ENCODE peak calls at places on chromosomes 4 and X, in six cellular contexts. G is aorta, M is astrocyte of the spinal cord, F is ureter, C is endodermal cell, L is AG08396. Q is an unnamed sample.

GRCh38 chrX:48676893-48677270 is 6.7 kb upstream of the WAS start:
- DNase-seq in G (no peak), M (no peak), F (no peak), C (peak), L (no peak), Q (peak)

GRCh38 chr4:186845137-186845842 is 121.6 kb upstream of the FAT1 start:
- DNase-seq in G (peak), M (peak), F (no peak), C (no peak), L (peak), Q (no peak)

GRCh38 chr4:150224896-150225591 is 146.8 kb downstream of the DCLK2 start:
- DNase-seq in G (no peak), M (peak), F (no peak), C (peak), L (peak), Q (no peak)

GRCh38 chrX:153460826-153461225 is 9.6 kb downstream of the HAUS7 start:
- DNase-seq in G (peak), M (peak), F (no peak), C (peak), L (peak), Q (peak)

GRCh38 chr4:5887361-5888221 is 5.3 kb downstream of the CRMP1 start:
- DNase-seq in G (no peak), M (no peak), F (no peak), C (peak), L (no peak), Q (no peak)

GRCh38 chr4:94256833-94257232 is 49.2 kb downstream of the SMARCAD1 start:
- DNase-seq in G (no peak), M (no peak), F (no peak), C (no peak), L (no peak), Q (no peak)

GRCh38 chr4:174398728-174399127 is 115.0 kb downstream of the CEP44 start:
- DNase-seq in G (no peak), M (peak), F (no peak), C (no peak), L (peak), Q (no peak)

GRCh38 chrX:97229318-97229717 is 345.6 kb downstream of the RPA4 start:
- DNase-seq in G (no peak), M (no peak), F (no peak), C (no peak), L (no peak), Q (no peak)

GRCh38 chrX:31213941-31214340 is 142.1 kb upstream of the FTHL17 start:
- DNase-seq in G (no peak), M (peak), F (no peak), C (peak), L (peak), Q (no peak)

GRCh38 chr4:155953151-155954117 is at the start of gene CTSO:
- DNase-seq in G (peak), M (peak), F (peak), C (peak), L (peak), Q (peak)

GRCh38 chr4:80423553-80424224 is 88.2 kb downstream of the CFAP299 start:
- DNase-seq in G (no peak), M (no peak), F (no peak), C (no peak), L (no peak), Q (no peak)

GRCh38 chrX:153828723-153829548 is 1.4 kb downstream of the PDZD4 start:
- DNase-seq in G (no peak), M (no peak), F (no peak), C (peak), L (no peak), Q (no peak)

GRCh38 chrX:100883654-100884053 is 9.5 kb upstream of the NOX1 start:
- DNase-seq in G (no peak), M (no peak), F (no peak), C (no peak), L (no peak), Q (no peak)

GRCh38 chr4:130127297-130127696 is 1031.3 kb downstream of the C4orf33 start:
- DNase-seq in G (no peak), M (no peak), F (no peak), C (no peak), L (no peak), Q (no peak)

GRCh38 chrX:9770319-9770718 is 4.7 kb upstream of the GPR143 start:
- DNase-seq in G (no peak), M (no peak), F (no peak), C (peak), L (no peak), Q (no peak)

GRCh38 chr4:110196871-110197420 is 1.5 kb downstream of the ELOVL6 start:
- DNase-seq in G (peak), M (peak), F (peak), C (no peak), L (peak), Q (no peak)

GRCh38 chr4:14915018-14915417 is 87.3 kb upstream of the CPEB2 start:
- DNase-seq in G (no peak), M (no peak), F (no peak), C (no peak), L (no peak), Q (no peak)

GRCh38 chrX:140040397-140040796 is 75.1 kb upstream of the CXorf66 start:
- DNase-seq in G (no peak), M (peak), F (no peak), C (no peak), L (no peak), Q (no peak)

GRCh38 chr4:28730304-28730703 is 1869.7 kb downstream of the STIM2 start:
- DNase-seq in G (no peak), M (no peak), F (no peak), C (no peak), L (no peak), Q (no peak)

GRCh38 chr4:35725131-35725530 is 519.2 kb downstream of the ARAP2 start:
- DNase-seq in G (no peak), M (no peak), F (no peak), C (peak), L (no peak), Q (no peak)

GRCh38 chr4:38177792-38178665 is 217.8 kb downstream of the PTTG2 start:
- DNase-seq in G (peak), M (no peak), F (peak), C (no peak), L (no peak), Q (peak)

GRCh38 chrX:10677490-10677889 is 57.1 kb upstream of the MID1 start:
- DNase-seq in G (peak), M (no peak), F (no peak), C (no peak), L (no peak), Q (peak)

GRCh38 chr4:150852237-150852636 is 162.8 kb downstream of the LRBA start:
- DNase-seq in G (no peak), M (no peak), F (no peak), C (no peak), L (no peak), Q (no peak)

GRCh38 chr4:122163767-122164166 is 11.6 kb downstream of the BLTP1 start:
- DNase-seq in G (no peak), M (no peak), F (no peak), C (no peak), L (no peak), Q (no peak)

GRCh38 chr4:130510661-130511060 is 1414.7 kb downstream of the C4orf33 start:
- DNase-seq in G (no peak), M (no peak), F (no peak), C (no peak), L (no peak), Q (no peak)

GRCh38 chrX:39157006-39157405 is 355.7 kb downstream of the MID1IP1 start:
- DNase-seq in G (no peak), M (no peak), F (no peak), C (no peak), L (no peak), Q (no peak)

GRCh38 chr4:60201052-60201673 is 999.0 kb upstream of the ADGRL3 start:
- DNase-seq in G (peak), M (peak), F (peak), C (peak), L (peak), Q (no peak)

GRCh38 chrX:107448625-107449468 is 605 bp upstream of the FRMPD3 start:
- DNase-seq in G (no peak), M (no peak), F (no peak), C (peak), L (no peak), Q (peak)

GRCh38 chrX:38260231-38260630 is 39.6 kb upstream of the SRPX start:
- DNase-seq in G (no peak), M (peak), F (no peak), C (peak), L (peak), Q (no peak)

GRCh38 chr4:1998296-1998695 is 10.5 kb downstream of the NELFA start:
- DNase-seq in G (no peak), M (no peak), F (no peak), C (no peak), L (no peak), Q (no peak)

GRCh38 chr4:124939908-124940307 is 227.4 kb upstream of the ANKRD50 start:
- DNase-seq in G (no peak), M (no peak), F (no peak), C (no peak), L (no peak), Q (no peak)

Q was measured in Right ventricle myocardium superior.